ENCODE peak calls at places on chromosomes 13 and 19, in nine cellular contexts. One of them, this sample, is unnamed.

GRCh38 chr13:96844195-96844594 is 150.1 kb downstream of the OXGR1 start:
- DNase-seq in GM04504: no peak
- DNase-seq in stimulated activated CD4-positive, alpha-beta T cell treated with anti-CD3 and anti-CD28 coated beads, Interleukin-1b, Interleukin-23, amount 100 ng/mL, for 1 hour: no peak
- DNase-seq in cardiac muscle cell: no peak
- DNase-seq in fibroblast of the conjunctiva: no peak
- DNase-seq in foreskin keratinocyte: no peak
- DNase-seq in activated effector memory CD4-positive, alpha-beta T cell treated with Interleukin-2 at 50 U/mL for 16 hours: no peak
- DNase-seq in anterior cingulate cortex: no peak
- DNase-seq in AG04450: no peak
- DNase-seq in this sample: no peak

GRCh38 chr19:55300821-55301458 is 17.1 kb downstream of the BRSK1 start:
- DNase-seq in AG04450: no peak
- DNase-seq in foreskin keratinocyte: no peak
- DNase-seq in fibroblast of the conjunctiva: no peak
- DNase-seq in cardiac muscle cell: no peak
- DNase-seq in GM04504: no peak
- DNase-seq in activated effector memory CD4-positive, alpha-beta T cell treated with Interleukin-2 at 50 U/mL for 16 hours: no peak
- DNase-seq in anterior cingulate cortex: peak; percentile 42
- DNase-seq in stimulated activated CD4-positive, alpha-beta T cell treated with anti-CD3 and anti-CD28 coated beads, Interleukin-1b, Interleukin-23, amount 100 ng/mL, for 1 hour: no peak
- DNase-seq in this sample: no peak

GRCh38 chr13:67635754-67636153 is 405.6 kb upstream of the PCDH9 start:
- DNase-seq in foreskin keratinocyte: no peak
- DNase-seq in cardiac muscle cell: no peak
- DNase-seq in stimulated activated CD4-positive, alpha-beta T cell treated with anti-CD3 and anti-CD28 coated beads, Interleukin-1b, Interleukin-23, amount 100 ng/mL, for 1 hour: no peak
- DNase-seq in anterior cingulate cortex: no peak
- DNase-seq in activated effector memory CD4-positive, alpha-beta T cell treated with Interleukin-2 at 50 U/mL for 16 hours: no peak
- DNase-seq in GM04504: no peak
- DNase-seq in fibroblast of the conjunctiva: no peak
- DNase-seq in AG04450: no peak
- DNase-seq in this sample: no peak

GRCh38 chr19:492091-492531 is 4.2 kb upstream of the MADCAM1 start:
- DNase-seq in cardiac muscle cell: no peak
- DNase-seq in GM04504: no peak
- DNase-seq in stimulated activated CD4-positive, alpha-beta T cell treated with anti-CD3 and anti-CD28 coated beads, Interleukin-1b, Interleukin-23, amount 100 ng/mL, for 1 hour: no peak
- DNase-seq in AG04450: no peak
- DNase-seq in foreskin keratinocyte: no peak
- DNase-seq in activated effector memory CD4-positive, alpha-beta T cell treated with Interleukin-2 at 50 U/mL for 16 hours: peak; percentile 18
- DNase-seq in anterior cingulate cortex: no peak
- DNase-seq in fibroblast of the conjunctiva: no peak
- DNase-seq in this sample: no peak

GRCh38 chr13:29279859-29280258 is 315.6 kb downstream of the SLC7A1 start:
- DNase-seq in cardiac muscle cell: no peak
- DNase-seq in AG04450: no peak
- DNase-seq in foreskin keratinocyte: no peak
- DNase-seq in activated effector memory CD4-positive, alpha-beta T cell treated with Interleukin-2 at 50 U/mL for 16 hours: no peak
- DNase-seq in GM04504: no peak
- DNase-seq in fibroblast of the conjunctiva: no peak
- DNase-seq in stimulated activated CD4-positive, alpha-beta T cell treated with anti-CD3 and anti-CD28 coated beads, Interleukin-1b, Interleukin-23, amount 100 ng/mL, for 1 hour: no peak
- DNase-seq in anterior cingulate cortex: no peak
- DNase-seq in this sample: no peak

GRCh38 chr13:99677388-99677951 is 176.2 kb downstream of the TM9SF2 start:
- DNase-seq in fibroblast of the conjunctiva: peak; percentile 13
- DNase-seq in GM04504: no peak
- DNase-seq in AG04450: no peak
- DNase-seq in cardiac muscle cell: no peak
- DNase-seq in anterior cingulate cortex: no peak
- DNase-seq in stimulated activated CD4-positive, alpha-beta T cell treated with anti-CD3 and anti-CD28 coated beads, Interleukin-1b, Interleukin-23, amount 100 ng/mL, for 1 hour: no peak
- DNase-seq in foreskin keratinocyte: no peak
- DNase-seq in activated effector memory CD4-positive, alpha-beta T cell treated with Interleukin-2 at 50 U/mL for 16 hours: no peak
- DNase-seq in this sample: no peak

GRCh38 chr13:29436291-29436690 is 159.2 kb downstream of the SLC7A1 start:
- DNase-seq in anterior cingulate cortex: no peak
- DNase-seq in cardiac muscle cell: no peak
- DNase-seq in activated effector memory CD4-positive, alpha-beta T cell treated with Interleukin-2 at 50 U/mL for 16 hours: no peak
- DNase-seq in AG04450: no peak
- DNase-seq in foreskin keratinocyte: peak; percentile 69
- DNase-seq in stimulated activated CD4-positive, alpha-beta T cell treated with anti-CD3 and anti-CD28 coated beads, Interleukin-1b, Interleukin-23, amount 100 ng/mL, for 1 hour: no peak
- DNase-seq in fibroblast of the conjunctiva: peak; percentile 36
- DNase-seq in GM04504: no peak
- DNase-seq in this sample: no peak

GRCh38 chr13:50684366-50684765 is 159.1 kb downstream of the DLEU7 start:
- DNase-seq in anterior cingulate cortex: peak; percentile 14
- DNase-seq in AG04450: no peak
- DNase-seq in foreskin keratinocyte: no peak
- DNase-seq in stimulated activated CD4-positive, alpha-beta T cell treated with anti-CD3 and anti-CD28 coated beads, Interleukin-1b, Interleukin-23, amount 100 ng/mL, for 1 hour: no peak
- DNase-seq in cardiac muscle cell: no peak
- DNase-seq in fibroblast of the conjunctiva: no peak
- DNase-seq in activated effector memory CD4-positive, alpha-beta T cell treated with Interleukin-2 at 50 U/mL for 16 hours: no peak
- DNase-seq in GM04504: no peak
- DNase-seq in this sample: no peak

This sample was measured in activated T-helper 2 cell treated with anti-CD3 and anti-CD28 coated beads, Interferon-gamma antibody, Interleukin-2, Interleukin-4, amounts not matched to agents 10 μg/mL and 5 μg/mL and 100 μg/mL, durations not matched to agents 14 hours and 24 hours and 36 hours.